ENCODE peak calls at places on chromosomes 6 and 20, in five cellular contexts. G, I, A, Y and J are unnamed samples.
A peak's percentile ranks its signal among the peaks of the same experiment; 100 is the strongest.

GRCh38 chr6:162056745-162057144 is 670.8 kb downstream of the PRKN start:
- DNase-seq in G (no peak), I (no peak), A (peak; percentile 68), Y (no peak), J (no peak)

GRCh38 chr6:125906158-125906998 is 50.2 kb upstream of the HINT3 start:
- DNase-seq in G (peak; percentile 64), I (peak; percentile 57), A (peak; percentile 89), Y (peak; percentile 26), J (no peak)

GRCh38 chr6:148557796-148558457 is 188.9 kb upstream of the UST start:
- DNase-seq in G (no peak), I (no peak), A (no peak), Y (no peak), J (no peak)

GRCh38 chr6:99589290-99589672 is 17.4 kb upstream of the PRDM13 start:
- DNase-seq in G (peak; percentile 18), I (no peak), A (peak; percentile 65), Y (no peak), J (no peak)

GRCh38 chr20:23530937-23531567 is 37.2 kb downstream of the CST9L start:
- DNase-seq in G (no peak), I (no peak), A (no peak), Y (no peak), J (no peak)

GRCh38 chr20:47335251-47336012 is 21.1 kb downstream of the ZMYND8 start:
- DNase-seq in G (no peak), I (no peak), A (no peak), Y (no peak), J (no peak)

GRCh38 chr20:41116282-41116960 is 20.9 kb upstream of the PLCG1 start:
- DNase-seq in G (no peak), I (no peak), A (no peak), Y (no peak), J (no peak)

GRCh38 chr6:152391179-152391880 is 245.8 kb downstream of the SYNE1 start:
- DNase-seq in G (no peak), I (no peak), A (no peak), Y (no peak), J (no peak)

GRCh38 chr20:59124326-59125029 is 39.1 kb upstream of the ZNF831 start:
- DNase-seq in G (no peak), I (no peak), A (no peak), Y (no peak), J (no peak)

GRCh38 chr20:50138479-50139393 is 14.8 kb downstream of the PEDS1 start:
- DNase-seq in G (peak; percentile 55), I (no peak), A (peak; percentile 41), Y (no peak), J (no peak)

GRCh38 chr6:72620866-72621242 is 1.0 kb upstream of the KCNQ5 start:
- DNase-seq in G (no peak), I (peak; percentile 47), A (peak; percentile 27), Y (no peak), J (no peak)

GRCh38 chr6:105424177-105424783 is 21.4 kb upstream of the PREP start:
- DNase-seq in G (peak; percentile 62), I (no peak), A (peak; percentile 86), Y (peak; percentile 58), J (no peak)

GRCh38 chr6:128696651-128697391 is 176.4 kb upstream of the PTPRK start:
- DNase-seq in G (no peak), I (no peak), A (no peak), Y (no peak), J (no peak)

GRCh38 chr6:26536571-26537159 is 1.5 kb upstream of the HMGN4 start:
- DNase-seq in G (no peak), I (no peak), A (peak; percentile 47), Y (no peak), J (no peak)

DNA sequence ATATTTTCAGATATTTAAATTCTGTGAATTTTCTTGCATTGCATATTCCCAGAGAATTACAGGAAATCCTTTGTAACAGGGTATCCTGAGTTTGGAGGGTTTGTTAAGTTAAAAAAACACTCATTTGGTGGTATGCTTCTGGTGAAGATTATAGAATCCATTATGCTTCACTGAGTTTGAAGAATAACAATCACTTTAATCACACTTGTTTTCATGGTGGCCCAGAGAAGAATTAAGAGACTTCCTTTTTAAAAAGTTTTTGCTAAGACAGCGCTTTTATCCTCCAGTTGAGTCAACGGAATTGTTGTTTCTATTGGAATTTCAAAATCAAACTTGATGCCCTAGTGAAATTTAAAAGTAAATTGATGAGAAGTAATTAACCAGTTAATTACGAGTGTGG is 17.4 kb downstream of the PLEKHG1 start:
- DNase-seq in G (no peak), I (no peak), A (no peak), Y (no peak), J (no peak)
- H3K4me1 ChIP-seq in G (peaks cover 49% of the 10 kb centered on the region), I (no peaks in the 10 kb centered on the region), A (no peaks in the 10 kb centered on the region), Y (peaks cover 7% of the 10 kb centered on the region), J (no peaks in the 10 kb centered on the region)

GRCh38 chr6:50816115-50816675 is 2.5 kb upstream of the TFAP2B start:
- DNase-seq in G (peak; percentile 71), I (peak; percentile 57), A (peak; percentile 90), Y (peak; percentile 83), J (no peak)
- H3K4me3 ChIP-seq in G (peak overlapping the region; percentile 19), I (peak overlapping the region; percentile 57), A (peak overlapping the region; percentile 44), Y (peak overlapping the region; percentile 43), J (peak overlapping the region; percentile 42)

DNA sequence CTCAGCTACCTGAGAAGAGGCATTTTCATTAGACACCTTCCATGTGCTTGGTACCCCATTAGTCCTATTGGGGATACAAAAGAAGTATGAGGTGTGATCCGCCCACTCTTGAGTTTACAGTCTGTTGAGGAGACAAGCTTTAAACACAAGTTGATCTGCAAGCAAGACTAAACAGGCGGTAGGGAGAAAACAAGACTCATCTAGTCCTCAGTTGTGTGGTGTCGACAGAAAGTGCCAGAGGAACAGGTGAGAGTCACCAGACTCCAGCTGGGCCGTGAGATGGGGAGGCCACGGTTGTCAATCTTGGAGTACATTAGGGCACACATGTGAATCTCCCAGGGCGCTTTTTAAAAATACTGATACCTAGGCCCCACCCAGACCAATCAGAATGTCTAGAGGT is 10.3 kb downstream of the E2F3 start:
- DNase-seq in G (no peak), I (no peak), A (no peak), Y (no peak), J (no peak)
- H3K36me3 ChIP-seq in G (peaks cover 1% of the 10 kb centered on the region), I (no peaks in the 10 kb centered on the region), A (no peaks in the 10 kb centered on the region), Y (no peaks in the 10 kb centered on the region), J (peaks cover 46% of the 10 kb centered on the region)

GRCh38 chr6:16704706-16705402 is 56.4 kb downstream of the ATXN1 start:
- DNase-seq in G (no peak), I (no peak), A (no peak), Y (no peak), J (no peak)

GRCh38 chr6:16711551-16712249 is 49.6 kb downstream of the ATXN1 start:
- DNase-seq in G (no peak), I (no peak), A (no peak), Y (no peak), J (peak; percentile 82)

GRCh38 chr6:16706029-16706428 is 55.2 kb downstream of the ATXN1 start:
- DNase-seq in G (no peak), I (no peak), A (no peak), Y (no peak), J (no peak)

GRCh38 chr6:16705403-16705993 is 55.8 kb downstream of the ATXN1 start:
- DNase-seq in G (no peak), I (no peak), A (peak; percentile 61), Y (no peak), J (no peak)

DNA sequence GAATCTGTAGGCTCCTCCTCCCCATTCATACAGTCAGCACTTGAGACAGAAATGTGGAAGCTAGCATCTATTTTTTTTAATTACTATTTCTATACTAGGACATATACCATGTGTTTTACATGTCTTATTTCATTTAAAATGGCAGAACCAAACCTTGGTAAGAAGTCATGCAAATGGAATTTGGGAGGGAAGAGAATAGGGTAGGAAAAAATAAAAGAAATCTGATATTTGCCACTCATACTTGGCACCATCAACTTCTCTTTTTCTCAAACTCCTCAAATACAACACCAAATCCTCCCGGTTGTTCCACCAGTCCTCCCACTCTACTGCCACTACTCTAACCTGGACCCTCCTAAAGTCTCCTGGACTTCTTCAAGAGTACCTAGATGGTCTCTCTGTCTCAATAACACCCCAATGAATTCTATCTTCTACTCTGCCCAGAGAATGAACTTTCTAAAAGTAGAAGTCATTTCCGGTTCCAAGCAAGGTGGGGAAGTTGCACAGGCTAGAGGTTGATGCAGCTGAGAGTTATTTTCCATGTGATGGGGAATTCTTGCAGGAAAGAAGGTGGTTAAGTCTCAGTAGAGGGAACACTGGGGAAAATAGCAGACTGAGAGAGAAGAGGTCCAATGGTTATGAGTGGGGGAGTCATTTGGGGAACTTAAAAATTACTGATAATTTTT is 54.0 kb downstream of the ATXN1 start:
- DNase-seq in G (no peak), I (no peak), A (no peak), Y (no peak), J (no peak)
- H3K4me1 ChIP-seq in G (no peaks in the 10 kb centered on the region), I (peaks cover 6% of the 10 kb centered on the region), A (peaks cover 13% of the 10 kb centered on the region), Y (peaks cover 5% of the 10 kb centered on the region), J (peaks cover 49% of the 10 kb centered on the region)

GRCh38 chr20:58016779-58017178 is 211.7 kb downstream of the ANKRD60 start:
- DNase-seq in G (no peak), I (no peak), A (no peak), Y (no peak), J (no peak)
- H3K4me3 ChIP-seq in G (no peak overlapping the region), I (no peak overlapping the region), A (no peak overlapping the region), Y (no peak overlapping the region), J (no peak overlapping the region)

GRCh38 chr6:135318728-135319469 is 137.8 kb downstream of the MYB start:
- DNase-seq in G (no peak), I (no peak), A (no peak), Y (no peak), J (no peak)

GRCh38 chr6:135319819-135320218 is 138.7 kb downstream of the MYB start:
- DNase-seq in G (no peak), I (no peak), A (no peak), Y (no peak), J (no peak)

GRCh38 chr6:135311446-135312200 is 130.5 kb downstream of the MYB start:
- DNase-seq in G (no peak), I (no peak), A (no peak), Y (no peak), J (no peak)

GRCh38 chr6:135310291-135310690 is 129.2 kb downstream of the MYB start:
- DNase-seq in G (no peak), I (no peak), A (no peak), Y (no peak), J (no peak)

GRCh38 chr6:135314543-135314942 is 133.4 kb downstream of the MYB start:
- DNase-seq in G (no peak), I (no peak), A (peak; percentile 54), Y (no peak), J (no peak)
- H3K36me3 ChIP-seq in G (no peaks in the 10 kb centered on the region), I (no peaks in the 10 kb centered on the region), A (peaks cover 5% of the 10 kb centered on the region), Y (no peaks in the 10 kb centered on the region), J (no peaks in the 10 kb centered on the region)